ENCODE peak calls at places on chromosomes 6 and 20, in four cellular contexts. One of them, this sample, is unnamed.

GRCh38 chr6:42512498-42513042 is 51.3 kb upstream of the UBR2 start:
- DNase-seq in HCT116: no peak
- DNase-seq in K562: no peak
- DNase-seq in H1: no peak
- DNase-seq in this sample: no peak

GRCh38 chr20:45346291-45346718 is 1.9 kb downstream of the SDC4 start:
- DNase-seq in HCT116: no peak
- DNase-seq in K562: no peak
- DNase-seq in H1: no peak
- DNase-seq in this sample: no peak

GRCh38 chr6:45548657-45549515 is 171.2 kb upstream of the SUPT3H start:
- DNase-seq in HCT116: no peak
- DNase-seq in K562: no peak
- DNase-seq in H1: no peak
- DNase-seq in this sample: no peak

GRCh38 chr6:17280552-17281090 is 540 bp upstream of the RBM24 start:
- DNase-seq in HCT116: no peak
- DNase-seq in K562: no peak
- DNase-seq in H1: peak; percentile 76
- DNase-seq in this sample: no peak

GRCh38 chr6:132085731-132086130 is 134.6 kb upstream of the CCN2 start:
- DNase-seq in HCT116: no peak
- DNase-seq in K562: no peak
- DNase-seq in H1: no peak
- DNase-seq in this sample: no peak

GRCh38 chr6:90573624-90574023 is 13.2 kb downstream of the MAP3K7 start:
- DNase-seq in HCT116: no peak
- DNase-seq in K562: no peak
- DNase-seq in H1: no peak
- DNase-seq in this sample: no peak

GRCh38 chr20:21512634-21513180 is 1.2 kb downstream of the NKX2-2 start:
- DNase-seq in HCT116: no peak
- DNase-seq in K562: no peak
- DNase-seq in H1: no peak
- DNase-seq in this sample: no peak

GRCh38 chr6:134004714-134005113 is 47.7 kb downstream of the SLC2A12 start:
- DNase-seq in HCT116: no peak
- DNase-seq in K562: no peak
- DNase-seq in H1: no peak
- DNase-seq in this sample: no peak

GRCh38 chr6:97842536-97842935 is 559.5 kb upstream of the MMS22L start:
- DNase-seq in HCT116: no peak
- DNase-seq in K562: no peak
- DNase-seq in H1: no peak
- DNase-seq in this sample: no peak

GRCh38 chr20:19588731-19589130 is 169.3 kb upstream of the RIN2 start:
- DNase-seq in HCT116: no peak
- DNase-seq in K562: no peak
- DNase-seq in H1: no peak
- DNase-seq in this sample: peak; percentile 16

GRCh38 chr6:135063926-135064325 is 9.3 kb upstream of the HBS1L start:
- DNase-seq in HCT116: no peak
- DNase-seq in K562: no peak
- DNase-seq in H1: no peak
- DNase-seq in this sample: no peak

GRCh38 chr6:159074120-159074684 is 29.4 kb upstream of the TAGAP start:
- DNase-seq in HCT116: peak; percentile 41
- DNase-seq in K562: peak; percentile 50
- DNase-seq in H1: no peak
- DNase-seq in this sample: no peak

GRCh38 chr20:12847862-12848261 is 160.9 kb upstream of the SPTLC3 start:
- DNase-seq in HCT116: no peak
- DNase-seq in K562: no peak
- DNase-seq in H1: no peak
- DNase-seq in this sample: peak; percentile 11

GRCh38 chr6:116536216-116536621 is 9.3 kb downstream of the TRAPPC3L start:
- DNase-seq in HCT116: peak; percentile 64
- DNase-seq in K562: peak; percentile 57
- DNase-seq in H1: no peak
- DNase-seq in this sample: peak; percentile 73

GRCh38 chr20:17990278-17990972 is 21.6 kb downstream of the MGME1 start:
- DNase-seq in HCT116: no peak
- DNase-seq in K562: no peak
- DNase-seq in H1: no peak
- DNase-seq in this sample: no peak

GRCh38 chr6:139124887-139125672 is 9.8 kb upstream of the HECA start:
- DNase-seq in HCT116: peak; percentile 70
- DNase-seq in K562: peak; percentile 59
- DNase-seq in H1: no peak
- DNase-seq in this sample: peak; percentile 61

GRCh38 chr6:139129284-139129683 is 5.6 kb upstream of the HECA start:
- DNase-seq in HCT116: no peak
- DNase-seq in K562: no peak
- DNase-seq in H1: no peak
- DNase-seq in this sample: no peak

GRCh38 chr6:139131736-139132285 is 3.1 kb upstream of the HECA start:
- DNase-seq in HCT116: no peak
- DNase-seq in K562: no peak
- DNase-seq in H1: no peak
- DNase-seq in this sample: no peak

GRCh38 chr6:139126255-139126654 is 8.6 kb upstream of the HECA start:
- DNase-seq in HCT116: no peak
- DNase-seq in K562: no peak
- DNase-seq in H1: no peak
- DNase-seq in this sample: no peak
- TF ChIP-seq FOSL1 in HCT116: no peak
- TF ChIP-seq FOSL1 in K562: no peak
- TF ChIP-seq FOSL1 in H1: no peak
- TF ChIP-seq FOSL1 in this sample: no peak

DNA sequence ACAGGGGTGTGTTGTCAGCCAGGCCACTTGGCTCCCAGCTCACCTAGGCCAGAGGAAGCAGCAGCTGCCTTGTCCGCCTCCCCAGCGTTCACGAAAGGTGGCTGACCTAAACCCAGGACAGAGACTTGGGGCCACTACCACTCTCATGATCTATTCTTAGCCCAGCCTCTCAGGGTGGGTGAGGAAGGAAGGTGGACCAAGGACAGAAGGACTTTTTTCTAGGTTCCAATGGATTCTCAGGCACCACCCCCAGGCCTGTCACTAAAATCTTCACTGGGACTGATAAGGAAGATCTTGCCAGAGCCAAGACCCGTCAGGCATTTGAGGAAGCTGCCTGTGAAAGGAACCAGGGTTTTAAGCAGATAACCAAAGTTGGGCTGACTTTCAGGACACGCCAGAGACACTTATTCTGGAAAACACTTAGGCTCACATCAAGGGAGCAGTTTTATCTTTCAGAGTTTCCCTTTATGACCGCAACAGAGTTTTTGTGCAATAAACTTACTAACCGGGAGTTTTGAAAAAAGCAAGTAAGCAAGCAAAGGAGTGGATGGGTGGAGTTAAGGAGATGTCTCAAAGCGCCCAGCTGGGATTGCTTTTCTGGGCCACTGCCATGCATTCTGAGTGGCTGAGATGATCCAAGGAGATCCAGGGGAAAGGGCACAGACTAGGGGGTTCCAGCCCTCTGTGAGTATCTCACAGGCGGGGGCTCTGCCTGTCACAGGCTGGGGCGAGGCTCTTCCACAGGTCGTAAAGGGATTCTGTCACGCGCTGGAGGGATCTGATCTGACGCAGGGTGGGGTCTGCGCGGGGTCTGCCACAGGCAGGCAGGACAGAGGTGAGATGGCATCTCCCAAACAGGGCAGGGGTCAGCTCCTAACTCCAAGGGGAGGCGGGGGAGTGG is 989 bp downstream of the FITM2 start:
- DNase-seq in HCT116: no peak
- DNase-seq in K562: peak; percentile 56
- DNase-seq in H1: no peak
- DNase-seq in this sample: no peak
- TF ChIP-seq FOSL1 in HCT116: no peak
- TF ChIP-seq FOSL1 in K562: no peak
- TF ChIP-seq FOSL1 in H1: no peak
- TF ChIP-seq FOSL1 in this sample: no peak

DNA sequence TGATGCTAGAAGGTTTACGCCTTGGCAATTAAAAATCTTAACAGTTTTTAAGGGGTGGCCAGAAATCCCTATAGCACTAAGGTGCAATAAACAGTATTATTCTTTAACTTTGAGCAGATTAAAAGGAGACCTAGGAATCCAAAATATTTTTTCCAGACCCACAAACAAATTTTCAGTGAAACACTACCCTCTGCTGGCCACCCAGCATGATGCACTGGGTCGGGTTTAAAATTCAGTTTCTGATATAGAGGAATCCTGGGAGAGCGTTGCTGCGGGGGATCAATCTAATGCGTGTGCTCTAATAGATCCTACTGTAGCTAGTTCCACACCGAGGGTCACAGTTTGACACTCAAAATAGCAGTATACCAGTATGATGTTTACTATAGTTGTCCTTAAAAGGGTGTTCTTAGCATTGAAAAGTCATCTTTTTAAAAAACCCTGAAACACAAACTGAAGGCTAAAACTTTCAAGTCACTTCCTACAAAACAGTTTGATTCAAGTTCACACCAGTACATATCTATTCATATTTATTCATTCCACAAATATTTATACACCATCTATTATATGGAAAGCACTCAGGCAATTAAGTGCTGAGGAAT is 10.2 kb downstream of the UBE3D start:
- DNase-seq in HCT116: peak; percentile 8
- DNase-seq in K562: peak; percentile 67
- DNase-seq in H1: peak; percentile 72
- DNase-seq in this sample: peak; percentile 31
- TF ChIP-seq FOSL1 in HCT116: no peak
- TF ChIP-seq FOSL1 in K562: no peak
- TF ChIP-seq FOSL1 in H1: no peak
- TF ChIP-seq FOSL1 in this sample: no peak

DNA sequence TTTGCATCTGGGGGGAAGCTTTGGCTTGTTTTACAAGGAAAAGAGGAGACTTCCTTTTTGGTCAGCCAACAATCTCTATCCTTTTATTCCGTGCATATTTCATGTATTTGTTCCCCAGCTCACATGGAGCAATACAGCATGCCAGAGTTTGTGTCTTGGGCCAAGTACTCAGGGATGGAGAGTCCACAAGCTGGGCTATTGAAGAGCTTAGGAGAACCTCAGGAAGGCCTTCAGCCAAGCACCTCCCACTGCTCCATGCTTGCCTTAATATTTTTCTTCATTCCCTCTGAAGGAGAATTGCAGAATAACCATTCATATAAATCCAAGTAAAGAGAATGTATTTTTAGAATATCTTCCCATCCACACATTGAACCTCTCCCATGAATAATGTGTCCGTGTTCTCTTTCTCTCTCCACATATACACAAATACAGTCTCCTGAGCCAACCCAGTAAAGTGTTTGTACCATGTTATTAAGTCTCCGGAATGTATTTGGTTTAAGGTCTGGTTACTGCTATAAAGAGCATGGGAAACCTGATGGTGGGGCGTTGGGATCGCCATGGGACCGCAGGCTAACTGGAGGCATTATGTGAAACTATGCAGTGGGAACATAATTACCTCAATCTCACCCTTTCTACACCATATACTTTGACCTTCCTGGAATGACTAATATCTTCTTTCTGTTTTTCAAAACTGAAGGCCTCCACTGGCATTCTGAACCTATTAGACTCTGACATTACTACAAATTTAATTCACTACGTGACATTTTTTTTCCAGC is 3.0 kb downstream of the LAMA4 start:
- DNase-seq in HCT116: no peak
- DNase-seq in K562: no peak
- DNase-seq in H1: no peak
- DNase-seq in this sample: no peak
- TF ChIP-seq FOSL1 in HCT116: no peak
- TF ChIP-seq FOSL1 in K562: no peak
- TF ChIP-seq FOSL1 in H1: no peak
- TF ChIP-seq FOSL1 in this sample: no peak

DNA sequence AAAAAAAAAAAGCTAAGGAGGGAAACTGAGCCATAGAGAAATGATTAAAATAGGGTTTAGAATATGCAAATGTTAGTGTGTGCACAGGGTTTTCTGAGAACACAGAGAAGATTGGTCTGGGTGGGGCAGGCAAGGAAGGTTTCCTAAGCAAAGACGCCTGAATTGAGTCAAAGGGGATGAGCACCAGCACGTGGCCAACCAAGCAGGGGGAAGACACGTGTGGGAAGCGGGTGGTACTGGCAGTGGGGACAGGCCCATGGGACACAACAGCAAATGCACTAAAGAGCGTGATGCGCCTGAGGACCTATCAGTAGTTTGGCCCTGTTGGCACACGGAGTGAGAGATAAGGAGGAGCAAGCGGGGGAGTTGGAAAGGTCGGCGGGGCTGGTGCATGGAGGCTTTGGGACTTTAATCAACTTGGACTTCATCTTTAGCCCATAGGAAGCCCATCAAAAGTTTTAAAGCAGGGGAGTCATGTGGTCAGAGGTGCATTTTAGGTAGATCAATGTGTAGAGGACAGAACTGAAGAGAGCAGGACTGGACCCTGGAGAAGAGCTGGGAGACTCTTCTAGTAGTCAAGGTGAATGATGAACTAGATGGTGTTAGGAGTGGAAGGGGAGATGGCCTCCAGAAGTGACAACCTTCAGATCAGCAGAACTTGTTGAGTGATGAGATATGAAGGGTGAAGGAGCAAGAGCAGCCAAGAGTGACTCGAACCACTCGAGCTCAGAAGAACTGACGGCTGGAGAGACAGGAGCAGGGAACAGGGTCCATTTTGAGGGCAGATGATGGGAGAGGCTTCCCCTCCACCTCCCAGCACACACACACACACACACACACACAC is 40.2 kb upstream of the MAP3K4 start:
- DNase-seq in HCT116: no peak
- DNase-seq in K562: peak; percentile 28
- DNase-seq in H1: no peak
- DNase-seq in this sample: no peak
- TF ChIP-seq FOSL1 in HCT116: no peak
- TF ChIP-seq FOSL1 in K562: no peak
- TF ChIP-seq FOSL1 in H1: no peak
- TF ChIP-seq FOSL1 in this sample: no peak

DNA sequence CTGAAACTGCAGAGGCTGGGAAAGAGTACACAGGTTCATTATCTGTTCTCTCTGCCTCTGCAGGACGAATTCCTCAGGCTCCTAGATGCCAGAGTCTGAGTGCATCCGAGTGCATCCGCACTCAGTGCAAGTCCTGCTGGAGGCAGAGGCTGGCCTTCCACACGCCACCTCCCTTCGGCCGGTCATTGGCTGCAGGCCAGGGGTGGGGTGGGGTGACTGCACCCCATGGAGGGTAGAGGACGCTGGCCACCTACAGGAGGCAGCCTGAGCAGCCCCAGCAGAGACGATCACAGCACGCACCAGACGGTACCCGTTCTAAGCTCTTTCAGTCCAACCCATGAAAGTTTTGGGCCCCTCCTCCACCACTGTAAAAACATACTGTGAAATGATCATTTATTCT is 11.7 kb downstream of the SFT2D1 start:
- DNase-seq in HCT116: no peak
- DNase-seq in K562: peak; percentile 98
- DNase-seq in H1: peak; percentile 84
- DNase-seq in this sample: peak; percentile 89
- TF ChIP-seq FOSL1 in HCT116: no peak
- TF ChIP-seq FOSL1 in K562: peak; percentile 17
- TF ChIP-seq FOSL1 in H1: no peak
- TF ChIP-seq FOSL1 in this sample: no peak